ENCODE peak calls at places on chromosomes 13 and 19, in nine cellular contexts. One of them, this sample, is unnamed.

GRCh38 chr19:30670011-30670329 is 297.8 kb downstream of the ZNF536 start:
- DNase-seq in caudate nucleus: no peak
- DNase-seq in stimulated activated CD8-positive, alpha-beta memory T cell treated with anti-CD3 and anti-CD28 coated beads, Interleukin-2, amount 100 ng/mL, for 1 hour: no peak
- DNase-seq in pons: no peak
- DNase-seq in fibroblast of villous mesenchyme: no peak
- DNase-seq in activated T-cell treated with anti-CD3 and anti-CD28 coated beads for 48 hours: no peak
- DNase-seq in CD14-positive monocyte: peak
- DNase-seq in GOT3: no peak
- DNase-seq in activated CD4-positive, alpha-beta memory T cell treated with anti-CD3 and anti-CD28 coated beads, Interleukin-2, amount 10 ng/mL, durations not matched to agents 7 days and 5 days: no peak
- DNase-seq in this sample: no peak

GRCh38 chr19:4740092-4740491 is 16.4 kb upstream of the DPP9 start:
- DNase-seq in activated CD4-positive, alpha-beta memory T cell treated with anti-CD3 and anti-CD28 coated beads, Interleukin-2, amount 10 ng/mL, durations not matched to agents 7 days and 5 days: no peak
- DNase-seq in GOT3: no peak
- DNase-seq in stimulated activated CD8-positive, alpha-beta memory T cell treated with anti-CD3 and anti-CD28 coated beads, Interleukin-2, amount 100 ng/mL, for 1 hour: no peak
- DNase-seq in fibroblast of villous mesenchyme: no peak
- DNase-seq in CD14-positive monocyte: no peak
- DNase-seq in activated T-cell treated with anti-CD3 and anti-CD28 coated beads for 48 hours: no peak
- DNase-seq in caudate nucleus: no peak
- DNase-seq in pons: no peak
- DNase-seq in this sample: no peak

GRCh38 chr19:51036519-51036918 is 1.7 kb upstream of the KLK12 start:
- DNase-seq in activated CD4-positive, alpha-beta memory T cell treated with anti-CD3 and anti-CD28 coated beads, Interleukin-2, amount 10 ng/mL, durations not matched to agents 7 days and 5 days: no peak
- DNase-seq in caudate nucleus: no peak
- DNase-seq in GOT3: no peak
- DNase-seq in activated T-cell treated with anti-CD3 and anti-CD28 coated beads for 48 hours: no peak
- DNase-seq in fibroblast of villous mesenchyme: no peak
- DNase-seq in pons: no peak
- DNase-seq in CD14-positive monocyte: no peak
- DNase-seq in stimulated activated CD8-positive, alpha-beta memory T cell treated with anti-CD3 and anti-CD28 coated beads, Interleukin-2, amount 100 ng/mL, for 1 hour: no peak
- DNase-seq in this sample: no peak

GRCh38 chr13:40170982-40171381 is 495.5 kb downstream of the FOXO1 start:
- DNase-seq in activated T-cell treated with anti-CD3 and anti-CD28 coated beads for 48 hours: peak
- DNase-seq in fibroblast of villous mesenchyme: no peak
- DNase-seq in activated CD4-positive, alpha-beta memory T cell treated with anti-CD3 and anti-CD28 coated beads, Interleukin-2, amount 10 ng/mL, durations not matched to agents 7 days and 5 days: no peak
- DNase-seq in GOT3: no peak
- DNase-seq in pons: no peak
- DNase-seq in stimulated activated CD8-positive, alpha-beta memory T cell treated with anti-CD3 and anti-CD28 coated beads, Interleukin-2, amount 100 ng/mL, for 1 hour: no peak
- DNase-seq in caudate nucleus: no peak
- DNase-seq in CD14-positive monocyte: no peak
- DNase-seq in this sample: no peak

GRCh38 chr13:78586706-78587105 is 16.6 kb downstream of the POU4F1 start:
- DNase-seq in pons: no peak
- DNase-seq in fibroblast of villous mesenchyme: no peak
- DNase-seq in CD14-positive monocyte: no peak
- DNase-seq in GOT3: no peak
- DNase-seq in stimulated activated CD8-positive, alpha-beta memory T cell treated with anti-CD3 and anti-CD28 coated beads, Interleukin-2, amount 100 ng/mL, for 1 hour: no peak
- DNase-seq in activated T-cell treated with anti-CD3 and anti-CD28 coated beads for 48 hours: no peak
- DNase-seq in activated CD4-positive, alpha-beta memory T cell treated with anti-CD3 and anti-CD28 coated beads, Interleukin-2, amount 10 ng/mL, durations not matched to agents 7 days and 5 days: no peak
- DNase-seq in caudate nucleus: no peak
- DNase-seq in this sample: peak

GRCh38 chr19:10751109-10751972 is 33.5 kb downstream of the DNM2 start:
- DNase-seq in activated T-cell treated with anti-CD3 and anti-CD28 coated beads for 48 hours: no peak
- DNase-seq in caudate nucleus: no peak
- DNase-seq in GOT3: no peak
- DNase-seq in fibroblast of villous mesenchyme: no peak
- DNase-seq in pons: no peak
- DNase-seq in activated CD4-positive, alpha-beta memory T cell treated with anti-CD3 and anti-CD28 coated beads, Interleukin-2, amount 10 ng/mL, durations not matched to agents 7 days and 5 days: no peak
- DNase-seq in CD14-positive monocyte: peak
- DNase-seq in stimulated activated CD8-positive, alpha-beta memory T cell treated with anti-CD3 and anti-CD28 coated beads, Interleukin-2, amount 100 ng/mL, for 1 hour: no peak
- DNase-seq in this sample: no peak

GRCh38 chr13:111900390-111901180 is 166.4 kb upstream of the SOX1 start:
- DNase-seq in caudate nucleus: no peak
- DNase-seq in fibroblast of villous mesenchyme: no peak
- DNase-seq in activated CD4-positive, alpha-beta memory T cell treated with anti-CD3 and anti-CD28 coated beads, Interleukin-2, amount 10 ng/mL, durations not matched to agents 7 days and 5 days: no peak
- DNase-seq in CD14-positive monocyte: no peak
- DNase-seq in activated T-cell treated with anti-CD3 and anti-CD28 coated beads for 48 hours: no peak
- DNase-seq in GOT3: no peak
- DNase-seq in pons: no peak
- DNase-seq in stimulated activated CD8-positive, alpha-beta memory T cell treated with anti-CD3 and anti-CD28 coated beads, Interleukin-2, amount 100 ng/mL, for 1 hour: no peak
- DNase-seq in this sample: no peak

GRCh38 chr13:102897371-102898138 is 51.7 kb downstream of the ERCC5 start:
- DNase-seq in activated T-cell treated with anti-CD3 and anti-CD28 coated beads for 48 hours: no peak
- DNase-seq in activated CD4-positive, alpha-beta memory T cell treated with anti-CD3 and anti-CD28 coated beads, Interleukin-2, amount 10 ng/mL, durations not matched to agents 7 days and 5 days: no peak
- DNase-seq in pons: no peak
- DNase-seq in fibroblast of villous mesenchyme: no peak
- DNase-seq in GOT3: no peak
- DNase-seq in caudate nucleus: no peak
- DNase-seq in stimulated activated CD8-positive, alpha-beta memory T cell treated with anti-CD3 and anti-CD28 coated beads, Interleukin-2, amount 100 ng/mL, for 1 hour: no peak
- DNase-seq in CD14-positive monocyte: no peak
- DNase-seq in this sample: no peak

GRCh38 chr13:44224433-44225149 is 149.0 kb upstream of the SERP2 start:
- DNase-seq in activated CD4-positive, alpha-beta memory T cell treated with anti-CD3 and anti-CD28 coated beads, Interleukin-2, amount 10 ng/mL, durations not matched to agents 7 days and 5 days: no peak
- DNase-seq in activated T-cell treated with anti-CD3 and anti-CD28 coated beads for 48 hours: no peak
- DNase-seq in CD14-positive monocyte: no peak
- DNase-seq in caudate nucleus: no peak
- DNase-seq in fibroblast of villous mesenchyme: no peak
- DNase-seq in stimulated activated CD8-positive, alpha-beta memory T cell treated with anti-CD3 and anti-CD28 coated beads, Interleukin-2, amount 100 ng/mL, for 1 hour: no peak
- DNase-seq in GOT3: no peak
- DNase-seq in pons: peak
- DNase-seq in this sample: no peak

GRCh38 chr19:16285769-16286564 is 38.7 kb upstream of the KLF2 start:
- DNase-seq in CD14-positive monocyte: no peak
- DNase-seq in pons: peak
- DNase-seq in caudate nucleus: peak
- DNase-seq in stimulated activated CD8-positive, alpha-beta memory T cell treated with anti-CD3 and anti-CD28 coated beads, Interleukin-2, amount 100 ng/mL, for 1 hour: no peak
- DNase-seq in GOT3: no peak
- DNase-seq in activated T-cell treated with anti-CD3 and anti-CD28 coated beads for 48 hours: no peak
- DNase-seq in fibroblast of villous mesenchyme: no peak
- DNase-seq in activated CD4-positive, alpha-beta memory T cell treated with anti-CD3 and anti-CD28 coated beads, Interleukin-2, amount 10 ng/mL, durations not matched to agents 7 days and 5 days: no peak
- DNase-seq in this sample: peak

GRCh38 chr13:113040597-113041292 is 64.8 kb upstream of the F7 start:
- DNase-seq in pons: no peak
- DNase-seq in GOT3: no peak
- DNase-seq in fibroblast of villous mesenchyme: no peak
- DNase-seq in caudate nucleus: no peak
- DNase-seq in activated T-cell treated with anti-CD3 and anti-CD28 coated beads for 48 hours: no peak
- DNase-seq in CD14-positive monocyte: no peak
- DNase-seq in activated CD4-positive, alpha-beta memory T cell treated with anti-CD3 and anti-CD28 coated beads, Interleukin-2, amount 10 ng/mL, durations not matched to agents 7 days and 5 days: no peak
- DNase-seq in stimulated activated CD8-positive, alpha-beta memory T cell treated with anti-CD3 and anti-CD28 coated beads, Interleukin-2, amount 100 ng/mL, for 1 hour: no peak
- DNase-seq in this sample: no peak

This sample was measured in RPMI8226.